ENCODE peak calls at places on chromosomes 13 and 19, in nine cellular contexts. One of them, this sample, is unnamed.

GRCh38 chr19:8069116-8069973 is 16.8 kb downstream of the CCL25 start:
- DNase-seq in heart right ventricle: no peak
- DNase-seq in DND-41: no peak
- DNase-seq in cardiac muscle cell: no peak
- DNase-seq in endothelial cell of umbilical vein: no peak
- DNase-seq in dorsolateral prefrontal cortex: no peak
- DNase-seq in RWPE1: no peak
- DNase-seq in body of pancreas: no peak
- DNase-seq in H1: peak
- DNase-seq in this sample: no peak

GRCh38 chr13:28012383-28012782 is 23.9 kb upstream of the URAD start:
- DNase-seq in body of pancreas: no peak
- DNase-seq in cardiac muscle cell: no peak
- DNase-seq in endothelial cell of umbilical vein: no peak
- DNase-seq in heart right ventricle: no peak
- DNase-seq in dorsolateral prefrontal cortex: no peak
- DNase-seq in H1: no peak
- DNase-seq in RWPE1: no peak
- DNase-seq in DND-41: no peak
- DNase-seq in this sample: no peak

GRCh38 chr19:47436712-47437401 is 17.5 kb upstream of the MEIS3 start:
- DNase-seq in DND-41: peak
- DNase-seq in heart right ventricle: peak
- DNase-seq in cardiac muscle cell: peak
- DNase-seq in H1: peak
- DNase-seq in body of pancreas: peak
- DNase-seq in RWPE1: peak
- DNase-seq in dorsolateral prefrontal cortex: peak
- DNase-seq in endothelial cell of umbilical vein: peak
- DNase-seq in this sample: peak

GRCh38 chr19:32669205-32669785 is 5.7 kb downstream of the ANKRD27 start:
- DNase-seq in endothelial cell of umbilical vein: no peak
- DNase-seq in heart right ventricle: no peak
- DNase-seq in body of pancreas: no peak
- DNase-seq in H1: no peak
- DNase-seq in RWPE1: no peak
- DNase-seq in dorsolateral prefrontal cortex: no peak
- DNase-seq in cardiac muscle cell: no peak
- DNase-seq in DND-41: no peak
- DNase-seq in this sample: no peak

GRCh38 chr19:14556662-14557188 is 15.1 kb downstream of the NDUFB7 start:
- DNase-seq in DND-41: peak
- DNase-seq in RWPE1: peak
- DNase-seq in cardiac muscle cell: peak
- DNase-seq in heart right ventricle: peak
- DNase-seq in body of pancreas: peak
- DNase-seq in H1: peak
- DNase-seq in endothelial cell of umbilical vein: peak
- DNase-seq in dorsolateral prefrontal cortex: peak
- DNase-seq in this sample: peak

GRCh38 chr19:17405250-17406038 is at the start of gene BST2:
- DNase-seq in RWPE1: peak
- DNase-seq in dorsolateral prefrontal cortex: peak
- DNase-seq in endothelial cell of umbilical vein: peak
- DNase-seq in H1: no peak
- DNase-seq in DND-41: peak
- DNase-seq in body of pancreas: peak
- DNase-seq in heart right ventricle: peak
- DNase-seq in cardiac muscle cell: peak
- DNase-seq in this sample: peak

GRCh38 chr19:613732-614567 is 19.4 kb downstream of the POLRMT start:
- DNase-seq in body of pancreas: no peak
- DNase-seq in H1: no peak
- DNase-seq in cardiac muscle cell: no peak
- DNase-seq in RWPE1: no peak
- DNase-seq in heart right ventricle: no peak
- DNase-seq in dorsolateral prefrontal cortex: no peak
- DNase-seq in DND-41: no peak
- DNase-seq in endothelial cell of umbilical vein: no peak
- DNase-seq in this sample: no peak

GRCh38 chr19:13978306-13978705 is 26.0 kb downstream of the DCAF15 start:
- DNase-seq in body of pancreas: peak
- DNase-seq in H1: peak
- DNase-seq in cardiac muscle cell: peak
- DNase-seq in RWPE1: peak
- DNase-seq in dorsolateral prefrontal cortex: peak
- DNase-seq in DND-41: no peak
- DNase-seq in endothelial cell of umbilical vein: peak
- DNase-seq in heart right ventricle: peak
- DNase-seq in this sample: peak

GRCh38 chr13:110187501-110188161 is 119.3 kb downstream of the COL4A1 start:
- DNase-seq in H1: no peak
- DNase-seq in DND-41: no peak
- DNase-seq in cardiac muscle cell: peak
- DNase-seq in RWPE1: peak
- DNase-seq in body of pancreas: peak
- DNase-seq in dorsolateral prefrontal cortex: no peak
- DNase-seq in endothelial cell of umbilical vein: peak
- DNase-seq in heart right ventricle: peak
- DNase-seq in this sample: no peak

GRCh38 chr13:42396501-42396900 is 124.5 kb downstream of the AKAP11 start:
- DNase-seq in body of pancreas: no peak
- DNase-seq in endothelial cell of umbilical vein: no peak
- DNase-seq in H1: no peak
- DNase-seq in cardiac muscle cell: no peak
- DNase-seq in dorsolateral prefrontal cortex: no peak
- DNase-seq in DND-41: no peak
- DNase-seq in heart right ventricle: no peak
- DNase-seq in RWPE1: no peak
- DNase-seq in this sample: no peak

DNA sequence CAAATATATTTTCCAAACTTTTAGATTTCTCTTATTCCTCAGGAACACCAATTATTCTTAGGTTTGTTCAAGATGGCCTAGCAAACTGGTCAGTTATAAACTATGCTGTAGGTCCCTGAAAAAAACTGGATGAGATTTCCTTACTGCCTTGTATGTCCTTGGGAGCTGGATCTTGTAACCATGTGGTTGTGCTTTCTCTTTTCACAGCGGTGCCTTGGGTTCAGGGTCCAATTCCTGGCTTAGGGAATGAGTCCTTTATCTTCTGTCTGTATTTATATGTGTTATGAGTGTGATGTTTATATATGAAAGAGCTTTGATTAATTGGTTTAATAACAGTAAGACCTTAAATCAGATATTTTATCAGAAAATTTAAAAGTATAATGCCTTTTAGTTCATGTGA is 23.5 kb upstream of the GRTP1 start:
- DNase-seq in dorsolateral prefrontal cortex: no peak
- DNase-seq in H1: no peak
- DNase-seq in DND-41: no peak
- DNase-seq in RWPE1: no peak
- DNase-seq in heart right ventricle: no peak
- DNase-seq in cardiac muscle cell: no peak
- DNase-seq in body of pancreas: no peak
- DNase-seq in endothelial cell of umbilical vein: no peak
- DNase-seq in this sample: no peak
- H3K27ac ChIP-seq in dorsolateral prefrontal cortex: no peak
- H3K27ac ChIP-seq in H1: no peak
- H3K27ac ChIP-seq in DND-41: no peak
- H3K27ac ChIP-seq in RWPE1: no peak
- H3K27ac ChIP-seq in heart right ventricle: no peak
- H3K27ac ChIP-seq in cardiac muscle cell: no peak
- H3K27ac ChIP-seq in body of pancreas: no peak
- H3K27ac ChIP-seq in endothelial cell of umbilical vein: no peak
- H3K27ac ChIP-seq in this sample: no peak

DNA sequence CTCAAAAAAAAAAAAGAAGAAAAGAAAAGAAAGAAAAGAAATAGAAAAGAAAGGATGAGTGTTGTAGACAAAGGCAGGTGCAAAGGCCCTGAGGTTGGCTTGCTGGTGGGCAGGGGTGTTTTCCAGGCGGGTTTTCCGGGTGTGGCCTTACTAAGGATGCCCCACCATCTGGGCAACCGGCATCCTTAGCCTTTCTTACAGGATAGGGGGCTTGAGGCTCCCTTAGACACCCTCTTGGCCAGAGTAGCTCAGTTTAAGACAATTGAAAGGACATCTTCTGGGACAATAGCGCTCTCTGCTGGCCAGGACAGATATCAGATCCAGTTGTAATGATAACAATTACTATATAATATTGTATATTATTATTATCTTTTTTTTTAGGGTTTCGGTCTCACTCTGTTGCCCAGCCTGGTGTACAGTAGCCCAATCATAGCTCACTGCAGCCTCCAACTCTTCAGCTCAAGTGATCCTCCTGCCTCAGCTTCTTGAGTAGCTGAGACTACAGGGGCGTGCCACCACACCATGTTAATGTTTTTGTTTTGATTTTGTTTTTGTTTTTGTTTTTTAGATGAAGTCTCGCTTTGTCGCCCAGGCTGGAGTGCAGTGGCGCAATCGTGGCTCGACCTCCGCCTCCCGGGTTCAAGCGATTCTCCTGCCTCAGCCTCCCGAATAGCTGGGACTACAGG is 1.4 kb upstream of the QTRT1 start:
- DNase-seq in DND-41: peak
- DNase-seq in body of pancreas: peak
- DNase-seq in RWPE1: peak
- DNase-seq in H1: peak
- DNase-seq in cardiac muscle cell: peak
- DNase-seq in endothelial cell of umbilical vein: peak
- DNase-seq in dorsolateral prefrontal cortex: no peak
- DNase-seq in heart right ventricle: no peak
- DNase-seq in this sample: peak
- TF ChIP-seq CTCF in DND-41: peak
- TF ChIP-seq CTCF in body of pancreas: peak
- TF ChIP-seq CTCF in RWPE1: peak
- TF ChIP-seq CTCF in H1: peak
- TF ChIP-seq CTCF in cardiac muscle cell: peak
- TF ChIP-seq CTCF in endothelial cell of umbilical vein: peak
- TF ChIP-seq CTCF in dorsolateral prefrontal cortex: peak
- TF ChIP-seq CTCF in heart right ventricle: peak
- TF ChIP-seq CTCF in this sample: peak

GRCh38 chr13:23630349-23631093 is 60.3 kb downstream of the TNFRSF19 start:
- DNase-seq in H1: no peak
- DNase-seq in cardiac muscle cell: no peak
- DNase-seq in endothelial cell of umbilical vein: no peak
- DNase-seq in body of pancreas: no peak
- DNase-seq in DND-41: no peak
- DNase-seq in heart right ventricle: no peak
- DNase-seq in dorsolateral prefrontal cortex: no peak
- DNase-seq in RWPE1: no peak
- DNase-seq in this sample: no peak

GRCh38 chr13:23634897-23635296 is 64.7 kb downstream of the TNFRSF19 start:
- DNase-seq in body of pancreas: no peak
- DNase-seq in cardiac muscle cell: no peak
- DNase-seq in dorsolateral prefrontal cortex: no peak
- DNase-seq in DND-41: no peak
- DNase-seq in heart right ventricle: no peak
- DNase-seq in H1: no peak
- DNase-seq in RWPE1: no peak
- DNase-seq in endothelial cell of umbilical vein: no peak
- DNase-seq in this sample: no peak

GRCh38 chr13:23629566-23630272 is 59.5 kb downstream of the TNFRSF19 start:
- DNase-seq in heart right ventricle: no peak
- DNase-seq in H1: no peak
- DNase-seq in cardiac muscle cell: no peak
- DNase-seq in DND-41: no peak
- DNase-seq in body of pancreas: no peak
- DNase-seq in RWPE1: no peak
- DNase-seq in dorsolateral prefrontal cortex: no peak
- DNase-seq in endothelial cell of umbilical vein: no peak
- DNase-seq in this sample: no peak

GRCh38 chr13:23631676-23632622 is 61.7 kb downstream of the TNFRSF19 start:
- DNase-seq in dorsolateral prefrontal cortex: no peak
- DNase-seq in endothelial cell of umbilical vein: no peak
- DNase-seq in H1: no peak
- DNase-seq in heart right ventricle: no peak
- DNase-seq in DND-41: no peak
- DNase-seq in body of pancreas: no peak
- DNase-seq in RWPE1: no peak
- DNase-seq in cardiac muscle cell: no peak
- DNase-seq in this sample: no peak

GRCh38 chr13:23632741-23633140 is 62.5 kb downstream of the TNFRSF19 start:
- DNase-seq in heart right ventricle: no peak
- DNase-seq in endothelial cell of umbilical vein: no peak
- DNase-seq in DND-41: no peak
- DNase-seq in body of pancreas: no peak
- DNase-seq in cardiac muscle cell: no peak
- DNase-seq in dorsolateral prefrontal cortex: no peak
- DNase-seq in H1: no peak
- DNase-seq in RWPE1: no peak
- DNase-seq in this sample: no peak
- H3K27ac ChIP-seq in heart right ventricle: no peak
- H3K27ac ChIP-seq in endothelial cell of umbilical vein: no peak
- H3K27ac ChIP-seq in DND-41: no peak
- H3K27ac ChIP-seq in body of pancreas: no peak
- H3K27ac ChIP-seq in cardiac muscle cell: no peak
- H3K27ac ChIP-seq in dorsolateral prefrontal cortex: no peak
- H3K27ac ChIP-seq in H1: no peak
- H3K27ac ChIP-seq in RWPE1: no peak
- H3K27ac ChIP-seq in this sample: no peak

GRCh38 chr19:2149980-2150793 is 1.2 kb downstream of the AP3D1 start:
- DNase-seq in endothelial cell of umbilical vein: peak
- DNase-seq in H1: no peak
- DNase-seq in cardiac muscle cell: no peak
- DNase-seq in heart right ventricle: no peak
- DNase-seq in DND-41: no peak
- DNase-seq in dorsolateral prefrontal cortex: no peak
- DNase-seq in body of pancreas: peak
- DNase-seq in RWPE1: no peak
- DNase-seq in this sample: peak
- TF ChIP-seq CTCF in endothelial cell of umbilical vein: no peak
- TF ChIP-seq CTCF in H1: no peak
- TF ChIP-seq CTCF in cardiac muscle cell: no peak
- TF ChIP-seq CTCF in heart right ventricle: no peak
- TF ChIP-seq CTCF in DND-41: no peak
- TF ChIP-seq CTCF in dorsolateral prefrontal cortex: no peak
- TF ChIP-seq CTCF in body of pancreas: no peak
- TF ChIP-seq CTCF in RWPE1: no peak
- TF ChIP-seq CTCF in this sample: no peak

This sample was measured in lung.